ENCODE peak calls at places on chromosomes 7 and 10, in eight cellular contexts. B, A, O, E, Y, C, F and Z are unnamed samples.

GRCh38 chr10:101694674-101695403 is at the start of gene FBXW4:
- DNase-seq in F (peak), E (peak), B (no peak), A (peak), C (peak), O (peak), Y (peak), Z (peak)

GRCh38 chr10:104146871-104147270 is 24.9 kb downstream of the SFR1 start:
- DNase-seq in B (no peak), F (no peak), Y (no peak), A (no peak), C (no peak), E (no peak), O (no peak), Z (no peak)

GRCh38 chr10:117139581-117140524 is 1.8 kb upstream of the VAX1 start:
- DNase-seq in O (no peak), C (no peak), F (no peak), B (peak), Y (no peak), E (no peak), A (no peak), Z (no peak)

GRCh38 chr10:6204341-6205191 is 1.8 kb downstream of the PFKFB3 start:
- DNase-seq in F (no peak), A (peak), C (peak), E (peak), B (no peak), Y (no peak), O (peak), Z (peak)

GRCh38 chr10:1094112-1095057 is 38.2 kb downstream of the WDR37 start:
- DNase-seq in C (no peak), B (peak), A (no peak), F (no peak), Y (no peak), E (no peak), O (no peak), Z (no peak)

GRCh38 chr10:52314007-52314821 is at the start of gene DKK1:
- DNase-seq in C (peak), Y (no peak), O (peak), B (no peak), A (peak), E (peak), F (peak), Z (peak)

GRCh38 chr7:159049266-159050025 is 95.2 kb downstream of the VIPR2 start:
- DNase-seq in Y (no peak), B (no peak), A (peak), O (no peak), C (no peak), F (no peak), E (no peak), Z (no peak)

GRCh38 chr7:156607332-156608175 is 33.0 kb upstream of the RNF32 start:
- DNase-seq in A (no peak), E (no peak), B (no peak), C (no peak), F (no peak), O (no peak), Y (no peak), Z (no peak)

GRCh38 chr7:35967366-35968139 is 166.7 kb downstream of the SEPTIN7 start:
- DNase-seq in F (no peak), E (no peak), O (no peak), A (no peak), Y (no peak), C (no peak), B (no peak), Z (no peak)

GRCh38 chr7:254337-255037 is 35.5 kb upstream of the FOXL3 start:
- DNase-seq in B (no peak), C (peak), F (no peak), O (no peak), A (no peak), Y (no peak), E (peak), Z (no peak)

GRCh38 chr7:100472121-100472851 is 6.7 kb downstream of the TSC22D4 start:
- DNase-seq in B (no peak), O (no peak), E (no peak), C (no peak), A (no peak), F (no peak), Y (no peak), Z (no peak)

GRCh38 chr7:8480466-8480865 is 47.1 kb downstream of the NXPH1 start:
- DNase-seq in C (no peak), B (no peak), A (no peak), O (no peak), Y (no peak), F (no peak), E (no peak), Z (no peak)

GRCh38 chr10:104328916-104329710 is 9.2 kb downstream of the ITPRIP start:
- DNase-seq in B (no peak), O (no peak), C (peak), Y (peak), E (peak), F (peak), A (no peak), Z (peak)

DNA sequence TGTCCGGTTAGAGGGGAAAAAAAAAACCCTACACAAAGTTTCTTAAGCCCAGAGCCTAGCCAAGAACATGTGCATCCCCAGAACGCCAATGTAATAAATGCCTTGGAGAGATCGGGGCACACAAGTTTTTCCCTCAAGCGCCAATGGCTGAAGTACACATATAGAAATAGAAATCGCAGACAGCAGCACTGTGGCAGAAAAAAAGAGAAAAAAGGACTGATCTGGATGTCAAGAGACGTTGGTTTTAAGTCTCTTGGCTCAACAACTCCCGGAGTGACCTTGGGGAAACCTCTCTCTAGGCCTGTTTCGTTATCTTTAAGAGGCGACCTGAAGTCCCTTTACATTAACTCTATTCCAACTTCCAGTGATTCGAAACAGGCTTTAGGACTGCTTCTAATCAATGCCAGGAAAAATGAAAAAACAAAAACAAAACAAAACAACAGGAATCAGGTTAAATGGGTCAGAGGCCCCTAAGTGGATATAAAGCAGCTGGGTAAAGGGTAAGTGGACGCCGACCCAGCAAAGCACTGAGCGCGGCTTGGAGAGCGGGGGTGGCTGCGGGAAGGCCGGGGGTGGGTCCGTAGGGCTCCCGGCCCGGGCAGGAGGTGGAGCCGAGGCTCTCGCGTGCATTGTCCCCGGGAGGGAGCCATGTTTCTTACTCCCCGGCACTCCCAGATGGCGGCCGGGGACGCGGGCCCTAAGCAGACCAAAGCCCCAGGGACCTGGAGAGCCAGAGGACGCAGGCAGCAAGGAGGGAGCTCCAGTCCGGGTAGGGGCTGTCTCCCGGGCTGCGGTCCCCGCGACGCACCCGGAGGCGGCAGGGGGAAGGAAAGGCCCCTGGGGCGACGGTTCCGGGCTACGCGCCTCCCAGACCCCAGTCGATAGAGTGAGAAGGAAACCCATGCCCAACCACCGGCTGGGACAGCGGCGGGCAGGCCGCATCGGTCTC is 771 bp downstream of the EIF3A start:
- DNase-seq in O (peak), Y (peak), C (peak), A (peak), E (peak), F (peak), B (no peak), Z (peak)
- H3K27ac ChIP-seq in O (peak), Y (peak), C (peak), A (peak), E (peak), F (peak), B (peak), Z (peak)

GRCh38 chr7:142150869-142151268 is 39.4 kb downstream of the MGAM2 start:
- DNase-seq in Y (no peak), F (no peak), E (no peak), A (no peak), O (no peak), C (no peak), B (no peak), Z (no peak)

GRCh38 chr7:142152076-142152475 is 40.6 kb downstream of the MGAM2 start:
- DNase-seq in B (peak), A (no peak), F (no peak), Y (no peak), C (no peak), E (no peak), O (no peak), Z (no peak)

GRCh38 chr7:142158741-142159496 is 47.4 kb downstream of the MGAM2 start:
- DNase-seq in O (no peak), B (no peak), E (no peak), Y (no peak), A (no peak), C (no peak), F (no peak), Z (no peak)

DNA sequence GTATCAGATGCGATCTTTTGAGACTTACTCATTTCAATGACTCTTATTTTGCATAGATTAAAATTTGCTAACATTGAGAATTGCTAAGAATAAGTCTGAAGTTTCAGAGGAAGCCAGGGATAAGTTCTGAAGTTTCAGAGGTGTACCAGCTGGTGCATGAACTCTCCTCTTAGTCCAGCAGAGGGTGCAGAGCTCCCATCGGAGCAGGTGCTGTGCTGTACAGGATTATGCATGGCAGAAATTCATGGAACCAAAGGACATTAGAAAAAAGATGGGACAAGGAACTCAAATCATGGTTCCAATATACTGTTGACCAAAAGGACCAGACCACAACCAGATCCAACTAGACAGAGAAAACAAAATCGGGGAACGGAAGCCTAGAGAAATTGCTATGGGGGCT is 41.9 kb downstream of the MGAM2 start:
- DNase-seq in F (no peak), O (no peak), C (no peak), E (no peak), B (no peak), A (no peak), Y (no peak), Z (no peak)
- TF ChIP-seq CTCF in F (no peak), O (no peak), C (peak), E (no peak), B (peak), A (no peak), Y (no peak), Z (no peak)

GRCh38 chr7:135744938-135745701 is 3.5 kb downstream of the FAM180A start:
- DNase-seq in F (no peak), B (no peak), E (no peak), A (no peak), Y (no peak), O (no peak), C (no peak), Z (no peak)

GRCh38 chr7:135742371-135742770 is 6.2 kb downstream of the FAM180A start:
- DNase-seq in F (no peak), E (no peak), C (no peak), A (no peak), Y (no peak), O (no peak), B (no peak), Z (no peak)

GRCh38 chr7:135741905-135742304 is 6.7 kb downstream of the FAM180A start:
- DNase-seq in C (no peak), B (no peak), A (no peak), Y (no peak), O (peak), F (no peak), E (no peak), Z (no peak)

GRCh38 chr7:135745702-135746312 is 2.8 kb downstream of the FAM180A start:
- DNase-seq in Y (no peak), O (no peak), A (peak), E (peak), B (no peak), F (peak), C (peak), Z (peak)

GRCh38 chr7:135743907-135744789 is 4.5 kb downstream of the FAM180A start:
- DNase-seq in A (no peak), F (no peak), Y (no peak), O (no peak), C (no peak), E (peak), B (no peak), Z (no peak)
- H3K27ac ChIP-seq in A (no peak), F (peak), Y (no peak), O (peak), C (no peak), E (no peak), B (no peak), Z (no peak)

DNA sequence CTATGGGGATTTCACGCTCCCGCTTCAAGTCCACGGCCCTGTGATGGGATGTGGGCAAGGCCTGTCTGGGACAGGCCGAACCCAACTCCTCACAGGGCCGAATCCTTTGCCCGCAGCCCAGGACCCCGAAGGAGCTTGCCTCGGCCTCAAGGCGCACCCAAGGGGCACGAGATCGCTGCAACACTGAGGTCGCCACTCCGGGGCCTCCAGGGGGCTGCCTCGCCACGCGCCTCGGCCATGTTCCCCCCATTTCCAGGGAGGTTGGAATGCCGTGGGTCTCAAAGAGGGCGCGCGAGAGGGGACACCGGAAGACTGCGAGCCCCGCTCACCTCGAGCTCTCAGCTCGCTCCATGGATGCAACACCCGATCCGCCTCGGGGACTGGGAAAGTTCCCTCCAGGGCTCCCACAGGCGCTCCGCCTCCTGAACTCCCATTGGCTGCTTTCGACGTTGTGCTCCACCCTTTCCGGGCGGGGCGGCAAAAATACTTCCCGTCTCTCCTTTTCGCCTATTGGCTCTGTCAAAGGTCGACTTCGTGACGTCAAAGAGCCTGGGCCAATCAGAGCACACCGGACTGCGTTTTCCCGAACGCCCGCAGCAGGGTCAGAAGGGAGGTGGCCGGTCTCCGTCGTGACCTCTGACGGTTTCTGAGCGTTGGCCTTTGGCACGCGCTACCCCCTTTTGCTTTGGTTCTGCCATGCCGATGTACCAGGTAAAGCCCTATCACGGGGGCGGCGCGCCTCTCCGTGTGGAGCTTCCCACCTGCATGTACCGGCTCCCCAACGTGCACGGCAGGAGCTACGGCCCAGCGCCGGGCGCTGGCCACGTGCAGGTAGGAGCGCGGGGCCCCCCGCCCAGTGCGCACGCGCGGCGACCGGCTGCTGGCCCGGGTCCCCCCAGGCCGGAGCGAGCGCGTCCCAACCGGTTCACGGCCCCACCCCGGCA is at the start of the genes AIMP2 and PMS2:
- DNase-seq in C (peak), F (peak), Y (peak), B (peak), O (peak), A (peak), E (peak), Z (peak)
- TF ChIP-seq CTCF in C (no peak), F (no peak), Y (peak), B (peak), O (no peak), A (no peak), E (no peak), Z (no peak)

DNA sequence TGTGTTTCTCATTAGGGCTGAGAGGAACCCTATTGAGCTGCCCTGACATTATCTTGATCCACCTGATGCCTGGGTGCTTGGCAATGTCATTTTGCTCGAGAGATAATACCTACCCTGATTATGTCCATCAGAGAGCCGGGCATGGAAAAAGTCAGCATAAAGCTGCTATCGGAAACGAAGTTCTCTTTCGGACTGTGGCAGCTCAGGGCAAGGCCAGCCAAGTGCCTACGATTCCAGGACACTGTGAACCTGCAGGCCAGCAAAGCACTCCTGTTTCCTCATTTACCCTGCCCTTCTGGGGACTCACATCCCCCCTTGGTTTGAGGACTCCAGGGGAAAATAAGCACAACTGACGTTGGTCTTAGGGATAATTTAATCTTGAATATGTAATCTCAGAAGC is 25.2 kb upstream of the NPTX2 start:
- DNase-seq in Y (no peak), C (no peak), B (no peak), E (no peak), F (no peak), O (no peak), A (no peak), Z (no peak)
- H3K27ac ChIP-seq in Y (no peak), C (no peak), B (no peak), E (no peak), F (no peak), O (no peak), A (no peak), Z (no peak)

GRCh38 chr7:107125475-107125874 is 43.3 kb upstream of the HBP1 start:
- DNase-seq in E (no peak), C (no peak), A (no peak), B (no peak), Y (no peak), O (no peak), F (no peak), Z (no peak)

GRCh38 chr7:107128748-107129147 is 40.1 kb upstream of the HBP1 start:
- DNase-seq in C (no peak), O (no peak), Y (no peak), B (no peak), F (no peak), E (no peak), A (no peak), Z (no peak)

GRCh38 chr7:107128217-107128616 is 40.6 kb upstream of the HBP1 start:
- DNase-seq in F (no peak), B (no peak), E (no peak), O (no peak), A (no peak), Y (no peak), C (no peak), Z (no peak)

GRCh38 chr7:107133396-107133795 is 35.4 kb upstream of the HBP1 start:
- DNase-seq in A (no peak), B (no peak), F (no peak), C (no peak), Y (no peak), E (no peak), O (no peak), Z (no peak)

DNA sequence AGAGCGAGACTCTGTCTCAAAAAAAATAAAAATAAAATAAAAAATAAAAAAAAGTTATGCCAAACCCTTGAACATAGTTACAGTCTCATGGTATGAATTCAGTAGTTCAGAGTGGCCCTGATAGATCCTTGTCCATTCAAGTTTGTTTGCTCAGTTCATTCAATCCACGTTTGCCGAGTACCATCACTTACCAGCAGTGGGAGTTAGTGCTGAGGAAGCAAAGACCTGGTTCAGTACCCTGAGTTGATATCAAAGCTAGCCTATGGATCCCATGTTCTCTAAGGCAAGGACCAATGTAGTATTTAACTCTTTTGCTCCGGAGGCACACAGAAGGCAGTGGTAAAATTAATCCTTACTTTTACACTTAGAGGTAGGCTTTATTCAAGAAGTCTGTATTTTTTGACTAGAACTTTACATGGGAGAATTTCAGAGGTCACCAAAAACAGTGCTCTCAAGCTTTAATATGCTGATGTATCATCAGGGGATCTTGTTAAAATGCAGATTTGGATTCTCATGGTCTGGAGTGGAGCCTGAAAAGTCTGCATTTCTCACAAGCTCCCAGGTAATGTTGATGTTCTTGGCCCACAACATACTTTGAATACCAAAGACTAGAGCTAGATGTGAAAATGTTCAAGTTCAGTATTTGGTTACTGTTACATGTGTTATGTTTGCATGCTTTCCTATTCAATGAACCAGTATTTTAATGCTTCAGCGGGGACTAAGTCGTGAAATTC is 38.1 kb upstream of the HBP1 start:
- DNase-seq in F (no peak), C (no peak), O (no peak), A (no peak), B (no peak), Y (no peak), E (no peak), Z (no peak)
- TF ChIP-seq CTCF in F (no peak), C (no peak), O (no peak), A (no peak), B (no peak), Y (no peak), E (no peak), Z (no peak)

GRCh38 chr10:62805139-62806092 is 896 bp downstream of the ADO start:
- DNase-seq in O (peak), C (peak), A (peak), E (peak), F (peak), Y (no peak), B (no peak), Z (peak)
- H3K27ac ChIP-seq in O (peak), C (peak), A (peak), E (peak), F (peak), Y (peak), B (peak), Z (peak)

GRCh38 chr10:50999163-50999562 is 75.1 kb upstream of the PRKG1 start:
- DNase-seq in A (no peak), O (no peak), E (no peak), F (no peak), Y (no peak), B (no peak), C (no peak), Z (no peak)

GRCh38 chr10:51000164-51000563 is 74.1 kb upstream of the PRKG1 start:
- DNase-seq in Y (no peak), B (no peak), F (no peak), A (no peak), E (no peak), C (no peak), O (no peak), Z (no peak)

GRCh38 chr10:51000976-51001375 is 73.3 kb upstream of the PRKG1 start:
- DNase-seq in O (no peak), A (no peak), Y (no peak), E (no peak), F (no peak), C (no peak), B (no peak), Z (no peak)

GRCh38 chr10:51005551-51005950 is 68.7 kb upstream of the PRKG1 start:
- DNase-seq in A (no peak), E (no peak), B (no peak), C (no peak), Y (no peak), O (no peak), F (no peak), Z (no peak)

GRCh38 chr10:51001587-51001986 is 72.7 kb upstream of the PRKG1 start:
- DNase-seq in F (no peak), E (no peak), A (no peak), O (no peak), Y (no peak), C (no peak), B (no peak), Z (no peak)
- TF ChIP-seq CTCF in F (peak), E (peak), A (peak), O (peak), Y (peak), C (peak), B (peak), Z (peak)